ENCODE peak calls at places on chromosomes 4 and X, in five cellular contexts. One of them, this sample, is unnamed.

GRCh38 chr4:118888666-118889312 is at the start of gene SYNPO2:
- DNase-seq in right cardiac atrium: peak; percentile 95
- DNase-seq in cardiac muscle cell: peak; percentile 96
- DNase-seq in T-helper 1 cell: no peak
- DNase-seq in EL: peak; percentile 89
- DNase-seq in this sample: no peak

GRCh38 chrX:39755152-39756032 is 342.4 kb downstream of the BCOR start:
- DNase-seq in T-helper 1 cell: no peak
- DNase-seq in EL: peak; percentile 94
- DNase-seq in cardiac muscle cell: peak; percentile 94
- DNase-seq in right cardiac atrium: peak; percentile 94
- DNase-seq in this sample: no peak

GRCh38 chrX:39381446-39381845 is 580.2 kb downstream of the MID1IP1 start:
- DNase-seq in right cardiac atrium: no peak
- DNase-seq in T-helper 1 cell: no peak
- DNase-seq in cardiac muscle cell: peak; percentile 5
- DNase-seq in EL: no peak
- DNase-seq in this sample: no peak

GRCh38 chr4:124060261-124060918 is 652.1 kb downstream of the ANKRD50 start:
- DNase-seq in EL: peak; percentile 44
- DNase-seq in cardiac muscle cell: peak; percentile 97
- DNase-seq in T-helper 1 cell: no peak
- DNase-seq in right cardiac atrium: peak; percentile 77
- DNase-seq in this sample: no peak

GRCh38 chr4:8595237-8596087 is 2.9 kb downstream of the CPZ start:
- DNase-seq in right cardiac atrium: peak; percentile 34
- DNase-seq in cardiac muscle cell: no peak
- DNase-seq in EL: no peak
- DNase-seq in T-helper 1 cell: no peak
- DNase-seq in this sample: no peak

GRCh38 chr4:184168406-184169019 is 49.2 kb downstream of the ENPP6 start:
- DNase-seq in EL: peak; percentile 64
- DNase-seq in T-helper 1 cell: peak; percentile 22
- DNase-seq in cardiac muscle cell: peak; percentile 79
- DNase-seq in right cardiac atrium: peak; percentile 92
- DNase-seq in this sample: peak; percentile 7

GRCh38 chr4:75634951-75635350 is 4.6 kb upstream of the CDKL2 start:
- DNase-seq in T-helper 1 cell: no peak
- DNase-seq in right cardiac atrium: no peak
- DNase-seq in cardiac muscle cell: no peak
- DNase-seq in EL: peak; percentile 23
- DNase-seq in this sample: no peak

GRCh38 chrX:71996826-71997225 is 86.2 kb downstream of the NHSL2 start:
- DNase-seq in cardiac muscle cell: peak; percentile 57
- DNase-seq in T-helper 1 cell: no peak
- DNase-seq in EL: peak; percentile 13
- DNase-seq in right cardiac atrium: peak; percentile 76
- DNase-seq in this sample: no peak

GRCh38 chr4:39614487-39615162 is 24.0 kb downstream of the SMIM14 start:
- DNase-seq in EL: peak; percentile 62
- DNase-seq in T-helper 1 cell: no peak
- DNase-seq in right cardiac atrium: no peak
- DNase-seq in cardiac muscle cell: peak; percentile 69
- DNase-seq in this sample: no peak

GRCh38 chr4:86108834-86109233 is 251.0 kb downstream of the MAPK10 start:
- DNase-seq in EL: no peak
- DNase-seq in T-helper 1 cell: no peak
- DNase-seq in cardiac muscle cell: no peak
- DNase-seq in right cardiac atrium: no peak
- DNase-seq in this sample: no peak